ENCODE peak calls at places on chromosomes 4 and X, in four cellular contexts. A is breast epithelium, Z is activated T-helper 1 cell treated with Interleukin-2 at 50 U/mL for 16 hours, M is omental fat pad. N is an unnamed sample.

GRCh38 chr4:20185103-20185502 is 66.6 kb upstream of the SLIT2 start:
- DNase-seq in A (no peak), Z (no peak), M (no peak), N (no peak)

GRCh38 chr4:139962130-139962684 is 191.8 kb downstream of the MAML3 start:
- DNase-seq in A (no peak), Z (no peak), M (no peak), N (no peak)

GRCh38 chr4:59655996-59656395 is 1544.1 kb upstream of the ADGRL3 start:
- DNase-seq in A (no peak), Z (no peak), M (no peak), N (no peak)

GRCh38 chr4:170423137-170423536 is 333.4 kb upstream of the AADAT start:
- DNase-seq in A (no peak), Z (no peak), M (no peak), N (no peak)

GRCh38 chrX:10174810-10175209 is 18.0 kb downstream of the CLCN4 start:
- DNase-seq in A (no peak), Z (no peak), M (no peak), N (no peak)

GRCh38 chr4:6379787-6380745 is 92.3 kb downstream of the PPP2R2C start:
- DNase-seq in A (no peak), Z (no peak), M (no peak), N (no peak)

GRCh38 chr4:10808591-10808990 is 124.0 kb upstream of the CLNK start:
- DNase-seq in A (peak), Z (no peak), M (no peak), N (no peak)

GRCh38 chrX:4373777-4374176 is 660.3 kb upstream of the PRKX start:
- DNase-seq in A (no peak), Z (no peak), M (no peak), N (no peak)

GRCh38 chrX:74383611-74384010 is 37.7 kb upstream of the SLC16A2 start:
- DNase-seq in A (no peak), Z (no peak), M (no peak), N (no peak)

GRCh38 chrX:23756165-23756564 is 13.1 kb upstream of the ACOT9 start:
- DNase-seq in A (no peak), Z (peak), M (peak), N (peak)

GRCh38 chrX:155819966-155820491 is 61.1 kb upstream of the VAMP7 start:
- DNase-seq in A (peak), Z (peak), M (no peak), N (peak)

GRCh38 chrX:10015711-10016515 is 48.8 kb downstream of the CLDN34 start:
- DNase-seq in A (peak), Z (no peak), M (no peak), N (no peak)

GRCh38 chr4:124711469-124712416 is 789 bp downstream of the ANKRD50 start:
- DNase-seq in A (peak), Z (no peak), M (peak), N (peak)

GRCh38 chrX:67749536-67749935 is 205.7 kb downstream of the AR start:
- DNase-seq in A (no peak), Z (no peak), M (no peak), N (no peak)

GRCh38 chrX:13533726-13534125 is 35.7 kb upstream of the EGFL6 start:
- DNase-seq in A (no peak), Z (no peak), M (no peak), N (no peak)

GRCh38 chrX:319579-320125 is 1.1 kb upstream of the GTPBP6 start:
- DNase-seq in A (no peak), Z (no peak), M (no peak), N (peak)

GRCh38 chrX:153924149-153924861 is 1.8 kb downstream of the ARHGAP4 start:
- DNase-seq in A (no peak), Z (no peak), M (no peak), N (peak)

GRCh38 chr4:7040760-7041159 is 2.4 kb upstream of the TADA2B start:
- DNase-seq in A (no peak), Z (no peak), M (no peak), N (no peak)

GRCh38 chrX:11367609-11368430 is 74.6 kb downstream of the AMELX start:
- DNase-seq in A (no peak), Z (no peak), M (no peak), N (no peak)

GRCh38 chrX:102129473-102129872 is 4.0 kb downstream of the TCEAL2 start:
- DNase-seq in A (no peak), Z (no peak), M (no peak), N (no peak)

GRCh38 chr4:176193898-176194297 is 1.5 kb downstream of the SPATA4 start:
- DNase-seq in A (no peak), Z (no peak), M (no peak), N (peak)

GRCh38 chrX:33190016-33190415 is 21.3 kb downstream of the DMD start:
- DNase-seq in A (no peak), Z (no peak), M (no peak), N (no peak)

GRCh38 chrX:45748443-45748842 is 547.8 kb upstream of the DIPK2B start:
- DNase-seq in A (no peak), Z (no peak), M (no peak), N (no peak)

GRCh38 chrX:39809326-39809725 is 288.4 kb downstream of the BCOR start:
- DNase-seq in A (no peak), Z (no peak), M (no peak), N (no peak)

GRCh38 chr4:140256335-140256734 is 102.4 kb upstream of the MAML3 start:
- DNase-seq in A (no peak), Z (no peak), M (no peak), N (no peak)

GRCh38 chr4:30941641-30942040 is 221.5 kb downstream of the PCDH7 start:
- DNase-seq in A (no peak), Z (no peak), M (no peak), N (no peak)

GRCh38 chrX:107710617-107711391 is 64.8 kb downstream of the TSC22D3 start:
- DNase-seq in A (peak), Z (no peak), M (no peak), N (no peak)

GRCh38 chrX:20266810-20267598 is at the start of gene RPS6KA3:
- DNase-seq in A (peak), Z (peak), M (peak), N (peak)

GRCh38 chrX:50770702-50771101 is 43.3 kb downstream of the SHROOM4 start:
- DNase-seq in A (no peak), Z (no peak), M (no peak), N (no peak)

GRCh38 chr4:177033130-177033529 is 240.4 kb upstream of the VEGFC start:
- DNase-seq in A (no peak), Z (no peak), M (no peak), N (no peak)

GRCh38 chrX:36266155-36266554 is 346.6 kb downstream of the CFAP47 start:
- DNase-seq in A (no peak), Z (no peak), M (no peak), N (no peak)

GRCh38 chr4:104906274-104906673 is 240.4 kb upstream of the TET2 start:
- DNase-seq in A (no peak), Z (no peak), M (no peak), N (no peak)

GRCh38 chr4:78022517-78022916 is 34.6 kb upstream of the FRAS1 start:
- DNase-seq in A (no peak), Z (no peak), M (no peak), N (no peak)

GRCh38 chr4:8648296-8648695 is 55.7 kb downstream of the CPZ start:
- DNase-seq in A (no peak), Z (no peak), M (no peak), N (no peak)

GRCh38 chrX:124388562-124388961 is 42.2 kb downstream of the SH2D1A start:
- DNase-seq in A (no peak), Z (peak), M (no peak), N (peak)